ENCODE peak calls at places on chromosomes 7 and 10, in ten cellular contexts. Y, W, D, Z, L, A, K, F, X and P are unnamed samples.

GRCh38 chr7:102068846-102069245 is 217.8 kb upstream of the SH2B2 start:
- DNase-seq in Y (no peak), W (no peak), D (no peak), Z (no peak), L (no peak), A (no peak), K (no peak), F (no peak), X (no peak), P (no peak)

GRCh38 chr7:1758417-1758858 is 88.4 kb downstream of the ELFN1 start:
- DNase-seq in Y (no peak), W (no peak), D (no peak), Z (no peak), L (no peak), A (no peak), K (peak), F (peak), X (peak), P (peak)

GRCh38 chr10:130757271-130757670 is 554.2 kb downstream of the TCERG1L start:
- DNase-seq in Y (no peak), W (no peak), D (no peak), Z (no peak), L (no peak), A (no peak), K (no peak), F (no peak), X (no peak), P (no peak)

GRCh38 chr7:102819151-102819550 is 70.4 kb downstream of the FAM185A start:
- DNase-seq in Y (no peak), W (no peak), D (no peak), Z (no peak), L (no peak), A (no peak), K (no peak), F (no peak), X (no peak), P (no peak)

GRCh38 chr7:85095816-85096215 is 91.0 kb downstream of the SEMA3D start:
- DNase-seq in Y (no peak), W (no peak), D (no peak), Z (no peak), L (no peak), A (no peak), K (no peak), F (no peak), X (no peak), P (no peak)

GRCh38 chr10:96587255-96588059 is 645 bp upstream of the TM9SF3 start:
- DNase-seq in Y (peak), W (no peak), D (peak), Z (peak), L (peak), A (no peak), K (peak), F (peak), X (peak), P (peak)

GRCh38 chr10:102135956-102136526 is 3.2 kb downstream of the PPRC1 start:
- DNase-seq in Y (no peak), W (no peak), D (no peak), Z (no peak), L (no peak), A (no peak), K (no peak), F (no peak), X (no peak), P (no peak)

GRCh38 chr7:66557214-66558200 is 71.2 kb upstream of the KCTD7 start:
- DNase-seq in Y (peak), W (peak), D (no peak), Z (peak), L (peak), A (peak), K (peak), F (peak), X (peak), P (no peak)

GRCh38 chr7:138954545-138955475 is 26.4 kb downstream of the KIAA1549 start:
- DNase-seq in Y (no peak), W (no peak), D (no peak), Z (no peak), L (no peak), A (no peak), K (no peak), F (no peak), X (no peak), P (no peak)

GRCh38 chr10:79320785-79321493 is 26.3 kb upstream of the PPIF start:
- DNase-seq in Y (no peak), W (no peak), D (peak), Z (no peak), L (no peak), A (no peak), K (no peak), F (peak), X (peak), P (no peak)

GRCh38 chr10:126458453-126458852 is 70.2 kb upstream of the ADAM12 start:
- DNase-seq in Y (no peak), W (no peak), D (no peak), Z (no peak), L (no peak), A (no peak), K (peak), F (peak), X (peak), P (no peak)

GRCh38 chr7:66283003-66283920 is 78.1 kb downstream of the TPST1 start:
- DNase-seq in Y (no peak), W (no peak), D (peak), Z (no peak), L (no peak), A (no peak), K (no peak), F (peak), X (peak), P (no peak)

GRCh38 chr10:101967119-101967518 is 88.9 kb downstream of the ARMH3 start:
- DNase-seq in Y (no peak), W (no peak), D (no peak), Z (no peak), L (no peak), A (no peak), K (no peak), F (no peak), X (no peak), P (no peak)

GRCh38 chr10:55500931-55501559 is 700.0 kb upstream of the PCDH15 start:
- DNase-seq in Y (no peak), W (no peak), D (no peak), Z (no peak), L (no peak), A (peak), K (peak), F (peak), X (peak), P (peak)

GRCh38 chr10:62348029-62348428 is 26.1 kb upstream of the ZNF365 start:
- DNase-seq in Y (no peak), W (no peak), D (no peak), Z (no peak), L (no peak), A (no peak), K (no peak), F (peak), X (peak), P (no peak)

GRCh38 chr10:117537436-117537903 is 5.1 kb upstream of the EMX2 start:
- DNase-seq in Y (peak), W (no peak), D (no peak), Z (no peak), L (no peak), A (peak), K (peak), F (peak), X (no peak), P (no peak)

GRCh38 chr10:97454330-97455036 is 8.5 kb downstream of the ZDHHC16 start:
- DNase-seq in Y (no peak), W (no peak), D (no peak), Z (no peak), L (no peak), A (no peak), K (no peak), F (no peak), X (peak), P (no peak)

GRCh38 chr7:152462995-152463713 is 27.4 kb upstream of the KMT2C start:
- DNase-seq in Y (no peak), W (no peak), D (peak), Z (no peak), L (no peak), A (no peak), K (peak), F (peak), X (no peak), P (peak)

GRCh38 chr7:148356303-148356702 is 234.3 kb upstream of the C7orf33 start:
- DNase-seq in Y (no peak), W (no peak), D (no peak), Z (no peak), L (no peak), A (no peak), K (no peak), F (no peak), X (no peak), P (no peak)

GRCh38 chr10:100730739-100731602 is 14.4 kb upstream of the PAX2 start:
- DNase-seq in Y (no peak), W (no peak), D (no peak), Z (no peak), L (no peak), A (no peak), K (peak), F (peak), X (peak), P (no peak)

GRCh38 chr10:6072215-6072941 is 10.2 kb upstream of the IL2RA start:
- DNase-seq in Y (peak), W (no peak), D (no peak), Z (no peak), L (no peak), A (no peak), K (no peak), F (no peak), X (no peak), P (no peak)

GRCh38 chr7:83550100-83550499 is 98.8 kb downstream of the SEMA3E start:
- DNase-seq in Y (no peak), W (no peak), D (peak), Z (no peak), L (no peak), A (no peak), K (no peak), F (peak), X (no peak), P (no peak)

GRCh38 chr10:93844979-93845626 is 48.7 kb upstream of the SLC35G1 start:
- DNase-seq in Y (no peak), W (no peak), D (no peak), Z (no peak), L (no peak), A (no peak), K (no peak), F (no peak), X (no peak), P (no peak)

GRCh38 chr7:79652619-79653018 is 199.2 kb upstream of the MAGI2 start:
- DNase-seq in Y (no peak), W (no peak), D (no peak), Z (no peak), L (no peak), A (no peak), K (no peak), F (no peak), X (no peak), P (no peak)

GRCh38 chr10:71684356-71685173 is 35.0 kb downstream of the C10orf105 start:
- DNase-seq in Y (peak), W (no peak), D (no peak), Z (no peak), L (no peak), A (no peak), K (no peak), F (no peak), X (no peak), P (no peak)

GRCh38 chr10:44809652-44810051 is 101.5 kb upstream of the TMEM72 start:
- DNase-seq in Y (no peak), W (no peak), D (no peak), Z (no peak), L (no peak), A (no peak), K (no peak), F (peak), X (peak), P (no peak)

GRCh38 chr10:35132727-35133126 is 6.1 kb downstream of the CREM start:
- DNase-seq in Y (no peak), W (no peak), D (no peak), Z (no peak), L (no peak), A (no peak), K (no peak), F (no peak), X (no peak), P (no peak)

GRCh38 chr7:152949198-152949597 is 189.6 kb downstream of the ACTR3B start:
- DNase-seq in Y (no peak), W (no peak), D (no peak), Z (no peak), L (no peak), A (no peak), K (no peak), F (no peak), X (no peak), P (no peak)

GRCh38 chr7:22992874-22993840 is 20.8 kb downstream of the HYCC1 start:
- DNase-seq in Y (no peak), W (no peak), D (no peak), Z (no peak), L (no peak), A (no peak), K (no peak), F (no peak), X (no peak), P (no peak)

GRCh38 chr10:71269301-71270288 is 49.5 kb upstream of the SLC29A3 start:
- DNase-seq in Y (no peak), W (no peak), D (no peak), Z (no peak), L (no peak), A (no peak), K (peak), F (no peak), X (no peak), P (no peak)